ENCODE peak calls at places on chromosomes 5 and 9, in four cellular contexts. A is HL-60, H is GM12878, N is K562. V is an unnamed sample.

GRCh38 chr5:148805323-148806290 is 20.8 kb upstream of the ADRB2 start:
- DNase-seq in N (peak; percentile 71), H (peak; percentile 79), A (peak; percentile 85), V (no peak)

GRCh38 chr9:36499156-36499886 is 73.4 kb upstream of the MELK start:
- DNase-seq in N (no peak), H (no peak), A (no peak), V (no peak)

GRCh38 chr9:135248721-135249120 is 161.3 kb downstream of the OLFM1 start:
- DNase-seq in H (no peak), N (no peak), A (no peak), V (no peak)

GRCh38 chr9:128072144-128073021 is 4.4 kb downstream of the SLC25A25 start:
- DNase-seq in N (peak; percentile 56), H (peak; percentile 87), A (peak; percentile 67), V (no peak)

GRCh38 chr9:99377790-99378775 is 156.0 kb downstream of the SEC61B start:
- DNase-seq in A (no peak), N (no peak), H (no peak), V (no peak)

GRCh38 chr5:62597314-62597713 is 18.7 kb downstream of the LRRC70 start:
- DNase-seq in H (no peak), N (no peak), A (no peak), V (no peak)

GRCh38 chr9:14082732-14083131 is 231.2 kb downstream of the NFIB start:
- DNase-seq in H (no peak), N (no peak), A (no peak), V (no peak)

GRCh38 chr5:73911761-73912393 is 285.9 kb downstream of the ARHGEF28 start:
- DNase-seq in A (no peak), N (no peak), H (no peak), V (no peak)

GRCh38 chr5:81420039-81420667 is 26.2 kb upstream of the ACOT12 start:
- DNase-seq in H (no peak), A (no peak), N (peak; percentile 41), V (no peak)

GRCh38 chr5:169904059-169904458 is 76.2 kb downstream of the INSYN2B start:
- DNase-seq in N (no peak), A (no peak), H (peak; percentile 16), V (no peak)

GRCh38 chr5:40518511-40518917 is 161.2 kb upstream of the PTGER4 start:
- DNase-seq in A (no peak), N (no peak), H (no peak), V (no peak)

GRCh38 chr5:33260098-33260497 is 180.7 kb upstream of the TARS1 start:
- DNase-seq in A (no peak), H (no peak), N (no peak), V (no peak)

GRCh38 chr9:29039258-29039657 is 1466.0 kb upstream of the C9orf72 start:
- DNase-seq in H (no peak), N (no peak), A (no peak), V (no peak)

GRCh38 chr9:81455417-81455816 is 233.9 kb downstream of the TLE1 start:
- DNase-seq in A (no peak), H (no peak), N (no peak), V (no peak)

GRCh38 chr5:111774525-111774924 is 17.5 kb upstream of the NREP start:
- DNase-seq in A (no peak), H (no peak), N (no peak), V (no peak)

GRCh38 chr5:88729476-88730182 is 153.4 kb downstream of the MEF2C start:
- DNase-seq in A (peak; percentile 17), H (peak; percentile 73), N (peak; percentile 82), V (no peak)

GRCh38 chr9:14692536-14692917 is 705 bp downstream of the ZDHHC21 start:
- DNase-seq in N (no peak), H (no peak), A (no peak), V (no peak)

GRCh38 chr5:125415126-125415525 is 668.7 kb upstream of the ZNF608 start:
- DNase-seq in A (no peak), N (no peak), H (no peak), V (no peak)

GRCh38 chr9:37554318-37554717 is 21.9 kb downstream of the FBXO10 start:
- DNase-seq in H (no peak), N (no peak), A (no peak), V (no peak)

GRCh38 chr5:55052383-55052931 is 28.4 kb downstream of the GZMK start:
- DNase-seq in H (no peak), N (no peak), A (no peak), V (no peak)

GRCh38 chr5:175889910-175890684 is 18.7 kb downstream of the CPLX2 start:
- DNase-seq in H (no peak), N (peak; percentile 10), A (no peak), V (no peak)

DNA sequence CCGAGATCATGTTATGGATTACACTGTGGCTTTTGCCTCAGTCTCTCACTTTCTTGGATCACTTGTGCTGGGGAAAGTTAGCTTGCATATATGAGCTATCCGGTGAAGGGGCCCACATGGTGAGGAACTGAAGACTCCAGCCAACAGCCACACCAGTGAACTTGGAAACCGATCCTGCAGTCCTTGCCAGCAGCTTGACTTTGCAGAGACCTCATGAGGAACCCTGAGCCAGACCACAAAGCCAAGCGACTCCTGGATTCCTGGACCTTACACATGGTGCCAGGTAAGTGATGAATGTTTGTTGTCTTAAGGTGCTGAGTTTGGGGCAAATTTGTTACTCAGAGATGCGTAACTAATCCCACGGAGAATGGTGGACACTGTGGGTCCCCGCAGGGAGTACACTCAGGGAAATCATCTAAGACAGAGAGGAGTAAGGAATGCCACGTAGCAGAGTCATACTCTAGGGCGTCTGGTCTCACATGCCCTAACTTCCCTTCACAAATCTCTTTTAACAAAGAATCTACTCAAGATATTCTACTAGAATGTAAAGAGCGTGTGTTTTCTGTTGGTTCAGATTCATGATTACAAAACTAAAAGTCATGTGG is 76.5 kb upstream of the PJA2 start:
- DNase-seq in A (no peak), H (no peak), N (no peak), V (no peak)
- TF ChIP-seq SPI1 in A (no peak), H (no peak), N (no peak), V (no peak)

GRCh38 chr5:115501457-115501856 is 43.1 kb downstream of the FEM1C start:
- DNase-seq in A (no peak), N (no peak), H (no peak), V (no peak)
- TF ChIP-seq SPI1 in A (no peak), N (no peak), H (no peak), V (no peak)

GRCh38 chr9:26747611-26748010 is 145.0 kb downstream of the CAAP1 start:
- DNase-seq in A (no peak), N (no peak), H (no peak), V (no peak)

GRCh38 chr9:26745111-26745510 is 147.5 kb downstream of the CAAP1 start:
- DNase-seq in H (no peak), N (no peak), A (no peak), V (no peak)

GRCh38 chr9:26746357-26747072 is 146.1 kb downstream of the CAAP1 start:
- DNase-seq in N (peak; percentile 16), H (peak; percentile 76), A (no peak), V (no peak)

GRCh38 chr9:26742843-26743242 is 149.8 kb downstream of the CAAP1 start:
- DNase-seq in N (no peak), H (no peak), A (no peak), V (no peak)

DNA sequence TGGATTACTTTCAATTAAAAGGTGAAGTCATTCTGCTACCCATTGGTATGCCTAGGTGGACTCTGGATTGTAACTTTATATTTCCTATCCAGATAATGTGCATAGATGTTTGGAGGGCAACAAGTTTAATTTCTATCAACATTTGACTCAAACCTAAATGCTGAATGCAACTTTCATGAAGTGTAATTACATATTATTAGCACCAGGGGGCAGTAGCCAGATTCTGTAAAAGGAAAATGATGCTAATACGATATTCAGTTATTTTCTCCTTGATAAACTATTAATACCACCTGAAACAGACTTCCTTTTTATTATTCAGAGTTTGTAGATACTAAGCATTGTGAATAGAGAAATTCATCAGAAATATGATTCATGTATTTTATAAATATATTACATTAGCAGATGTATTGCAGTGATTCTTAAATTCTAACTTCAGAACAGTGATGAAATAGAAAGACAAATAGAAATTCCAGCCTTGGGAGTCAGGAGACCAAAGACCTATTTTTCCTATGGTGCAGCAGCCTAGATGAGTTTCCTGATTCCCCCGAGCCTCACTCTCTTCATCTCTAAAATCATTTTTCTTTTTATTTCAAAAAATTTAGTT is 148.1 kb downstream of the CAAP1 start:
- DNase-seq in A (no peak), H (no peak), N (peak; percentile 7), V (no peak)
- TF ChIP-seq SPI1 in A (no peak), H (no peak), N (no peak), V (no peak)

DNA sequence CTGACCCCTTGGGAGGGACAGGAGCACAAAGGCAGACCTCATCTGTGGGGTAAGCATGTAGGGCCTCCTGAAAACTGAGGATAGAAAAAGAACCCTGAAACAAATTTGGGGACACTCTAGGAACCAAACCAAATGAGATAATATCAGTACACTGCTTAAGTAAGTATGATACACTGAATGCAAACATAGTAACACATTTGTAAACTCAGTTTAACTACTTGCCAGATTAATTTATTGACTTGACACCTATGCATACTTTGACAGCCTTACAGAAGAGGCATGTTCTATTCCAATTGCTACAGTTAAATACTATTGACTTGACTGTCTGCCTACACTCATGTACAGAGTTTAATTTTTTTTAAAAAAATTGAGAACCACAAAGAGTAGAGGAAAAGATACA is 1070.8 kb upstream of the SEMA6A start:
- DNase-seq in H (no peak), A (no peak), N (no peak), V (no peak)
- TF ChIP-seq SPI1 in H (no peak), A (no peak), N (no peak), V (no peak)

GRCh38 chr5:91118802-91119201 is 264.3 kb downstream of the ARRDC3 start:
- DNase-seq in N (no peak), H (no peak), A (no peak), V (no peak)
- TF ChIP-seq SPI1 in N (no peak), H (no peak), A (no peak), V (no peak)

GRCh38 chr5:6757414-6757969 is 44.3 kb downstream of the TENT4A start:
- DNase-seq in N (no peak), A (no peak), H (no peak), V (no peak)
- TF ChIP-seq SPI1 in N (no peak), A (no peak), H (no peak), V (no peak)

V was measured in GM12891.